ENCODE peak calls at places on chromosomes 6 and 20, in eight cellular contexts. I is breast epithelium, M is stomach, T is A549, A is upper lobe of left lung, X is adrenal gland, D is heart left ventricle, U is uterus. N is an unnamed sample.

GRCh38 chr6:145241039-145241438 is 494.3 kb downstream of the EPM2A start:
- DNase-seq in I (no peak), M (no peak), T (peak), A (no peak), X (no peak), D (no peak), U (no peak), N (no peak)

GRCh38 chr6:136582702-136583471 is 32.7 kb upstream of the MAP7 start:
- DNase-seq in I (no peak), M (no peak), T (peak), A (no peak), X (no peak), D (no peak), U (no peak), N (peak)

GRCh38 chr6:123655520-123656306 is 19.0 kb upstream of the TRDN start:
- DNase-seq in I (no peak), M (no peak), T (no peak), A (no peak), X (no peak), D (no peak), U (no peak), N (peak)

GRCh38 chr6:84508334-84508733 is 256.1 kb downstream of the TBX18 start:
- DNase-seq in I (no peak), M (no peak), T (no peak), A (no peak), X (no peak), D (no peak), U (no peak), N (no peak)

GRCh38 chr6:52297433-52297832 is 12.9 kb upstream of the MCM3 start:
- DNase-seq in I (no peak), M (no peak), T (no peak), A (no peak), X (no peak), D (no peak), U (no peak), N (peak)

GRCh38 chr6:46191961-46192360 is 21.2 kb upstream of the ENPP5 start:
- DNase-seq in I (no peak), M (no peak), T (no peak), A (no peak), X (no peak), D (no peak), U (no peak), N (no peak)

GRCh38 chr20:35088231-35088794 is 4.3 kb downstream of the TRPC4AP start:
- DNase-seq in I (no peak), M (no peak), T (no peak), A (no peak), X (no peak), D (no peak), U (no peak), N (no peak)

GRCh38 chr6:85795966-85796365 is 153.3 kb upstream of the SYNCRIP start:
- DNase-seq in I (no peak), M (no peak), T (no peak), A (no peak), X (no peak), D (no peak), U (no peak), N (no peak)

GRCh38 chr20:47726632-47727031 is 58.6 kb downstream of the SULF2 start:
- DNase-seq in I (no peak), M (no peak), T (no peak), A (no peak), X (no peak), D (no peak), U (no peak), N (no peak)

GRCh38 chr6:53290547-53291510 is 57.9 kb downstream of the ELOVL5 start:
- DNase-seq in I (no peak), M (no peak), T (no peak), A (no peak), X (no peak), D (no peak), U (no peak), N (no peak)

GRCh38 chr20:1334761-1335160 is 5.8 kb upstream of the SDCBP2 start:
- DNase-seq in I (peak), M (no peak), T (peak), A (peak), X (no peak), D (no peak), U (no peak), N (peak)

GRCh38 chr6:134752445-134752844 is 197.5 kb downstream of the ALDH8A1 start:
- DNase-seq in I (no peak), M (no peak), T (no peak), A (no peak), X (no peak), D (no peak), U (no peak), N (no peak)

GRCh38 chr6:73503027-73503772 is 17.6 kb downstream of the EEF1A1 start:
- DNase-seq in I (no peak), M (no peak), T (no peak), A (no peak), X (no peak), D (no peak), U (no peak), N (peak)

GRCh38 chr6:157659536-157660271 is 163.3 kb upstream of the SNX9 start:
- DNase-seq in I (no peak), M (no peak), T (no peak), A (no peak), X (no peak), D (no peak), U (no peak), N (no peak)

GRCh38 chr20:59403261-59403961 is 103.0 kb downstream of the EDN3 start:
- DNase-seq in I (peak), M (peak), T (peak), A (peak), X (peak), D (peak), U (no peak), N (peak)

GRCh38 chr6:105994522-105995402 is 91.4 kb upstream of the PRDM1 start:
- DNase-seq in I (peak), M (peak), T (peak), A (peak), X (peak), D (peak), U (peak), N (peak)

GRCh38 chr20:64111841-64112641 is 4.7 kb upstream of the NPBWR2 start:
- DNase-seq in I (peak), M (peak), T (no peak), A (peak), X (no peak), D (no peak), U (no peak), N (peak)

GRCh38 chr20:39214778-39215177 is 252.6 kb downstream of the DHX35 start:
- DNase-seq in I (no peak), M (no peak), T (no peak), A (no peak), X (no peak), D (no peak), U (no peak), N (no peak)

GRCh38 chr20:19973920-19974620 is 43.1 kb upstream of the NAA20 start:
- DNase-seq in I (peak), M (peak), T (no peak), A (peak), X (no peak), D (peak), U (peak), N (peak)

GRCh38 chr6:168045141-168045691 is 33.8 kb downstream of the FRMD1 start:
- DNase-seq in I (no peak), M (no peak), T (no peak), A (no peak), X (no peak), D (no peak), U (no peak), N (no peak)

GRCh38 chr20:48742233-48742632 is 85.6 kb downstream of the PREX1 start:
- DNase-seq in I (no peak), M (no peak), T (no peak), A (no peak), X (no peak), D (no peak), U (no peak), N (no peak)

DNA sequence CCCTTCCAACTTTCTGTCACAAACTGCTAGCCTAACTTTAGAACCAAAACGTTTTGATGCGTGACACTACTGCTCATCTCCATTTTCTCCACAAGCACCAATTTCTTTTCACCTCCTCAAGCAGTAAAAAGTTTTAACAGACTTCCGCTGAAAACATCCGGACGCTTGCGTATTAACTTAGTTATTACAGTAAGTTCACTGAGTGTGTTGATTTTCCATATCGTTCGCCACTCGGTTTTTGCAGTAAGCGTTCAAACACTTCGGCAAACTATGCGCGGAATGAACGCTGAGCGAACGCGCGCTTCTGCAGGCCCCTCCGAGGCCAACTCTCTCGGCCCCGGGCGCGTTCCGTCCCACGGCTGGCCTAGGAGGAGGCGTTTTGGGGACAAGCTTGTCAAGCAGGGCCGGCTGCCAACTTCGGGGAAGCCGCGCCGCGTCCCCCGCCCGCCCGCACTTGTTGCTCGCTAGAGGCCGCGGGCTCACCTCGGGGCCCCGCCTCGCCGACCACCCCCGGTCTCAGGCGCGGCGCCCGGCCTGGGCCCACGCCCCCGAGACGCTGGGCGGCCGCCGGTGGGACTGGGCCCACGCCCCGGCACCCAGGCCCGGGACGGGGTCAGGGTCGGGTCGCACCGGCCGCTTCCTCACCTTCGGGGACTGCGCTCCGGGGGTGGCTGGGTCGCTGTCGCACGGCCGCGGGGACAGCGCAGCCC is 945 bp downstream of the PHF10 start:
- DNase-seq in I (peak), M (peak), T (peak), A (peak), X (peak), D (peak), U (peak), N (peak)
- TF ChIP-seq POLR2A in I (no peak), M (no peak), T (no peak), A (no peak), X (no peak), D (no peak), U (no peak), N (no peak)

GRCh38 chr20:50585678-50586077 is 75.5 kb downstream of the PTPN1 start:
- DNase-seq in I (no peak), M (no peak), T (no peak), A (no peak), X (no peak), D (no peak), U (no peak), N (no peak)

GRCh38 chr20:50586531-50587232 is 76.5 kb downstream of the PTPN1 start:
- DNase-seq in I (no peak), M (no peak), T (no peak), A (no peak), X (no peak), D (no peak), U (no peak), N (no peak)

GRCh38 chr20:50588034-50588736 is 78.0 kb downstream of the PTPN1 start:
- DNase-seq in I (peak), M (peak), T (peak), A (peak), X (peak), D (peak), U (peak), N (peak)

GRCh38 chr20:50585214-50585613 is 75.0 kb downstream of the PTPN1 start:
- DNase-seq in I (no peak), M (no peak), T (no peak), A (no peak), X (no peak), D (no peak), U (no peak), N (no peak)

GRCh38 chr20:50587291-50587961 is 77.2 kb downstream of the PTPN1 start:
- DNase-seq in I (peak), M (no peak), T (no peak), A (no peak), X (peak), D (no peak), U (no peak), N (no peak)
- TF ChIP-seq POLR2A in I (no peak), M (no peak), T (no peak), A (no peak), X (no peak), D (no peak), U (no peak), N (no peak)

GRCh38 chr6:33315753-33316602 is 1.6 kb downstream of the ZBTB22 start:
- DNase-seq in I (no peak), M (no peak), T (no peak), A (no peak), X (no peak), D (no peak), U (no peak), N (peak)

GRCh38 chr6:33318426-33319073 is 1.0 kb upstream of the ZBTB22 start:
- DNase-seq in I (no peak), M (no peak), T (no peak), A (no peak), X (peak), D (no peak), U (no peak), N (no peak)

GRCh38 chr6:33317418-33317667 is 201 bp downstream of the ZBTB22 start:
- DNase-seq in I (no peak), M (no peak), T (no peak), A (no peak), X (peak), D (no peak), U (no peak), N (no peak)

GRCh38 chr6:33316603-33317417 is 734 bp downstream of the ZBTB22 start:
- DNase-seq in I (no peak), M (no peak), T (no peak), A (no peak), X (peak), D (peak), U (no peak), N (peak)

DNA sequence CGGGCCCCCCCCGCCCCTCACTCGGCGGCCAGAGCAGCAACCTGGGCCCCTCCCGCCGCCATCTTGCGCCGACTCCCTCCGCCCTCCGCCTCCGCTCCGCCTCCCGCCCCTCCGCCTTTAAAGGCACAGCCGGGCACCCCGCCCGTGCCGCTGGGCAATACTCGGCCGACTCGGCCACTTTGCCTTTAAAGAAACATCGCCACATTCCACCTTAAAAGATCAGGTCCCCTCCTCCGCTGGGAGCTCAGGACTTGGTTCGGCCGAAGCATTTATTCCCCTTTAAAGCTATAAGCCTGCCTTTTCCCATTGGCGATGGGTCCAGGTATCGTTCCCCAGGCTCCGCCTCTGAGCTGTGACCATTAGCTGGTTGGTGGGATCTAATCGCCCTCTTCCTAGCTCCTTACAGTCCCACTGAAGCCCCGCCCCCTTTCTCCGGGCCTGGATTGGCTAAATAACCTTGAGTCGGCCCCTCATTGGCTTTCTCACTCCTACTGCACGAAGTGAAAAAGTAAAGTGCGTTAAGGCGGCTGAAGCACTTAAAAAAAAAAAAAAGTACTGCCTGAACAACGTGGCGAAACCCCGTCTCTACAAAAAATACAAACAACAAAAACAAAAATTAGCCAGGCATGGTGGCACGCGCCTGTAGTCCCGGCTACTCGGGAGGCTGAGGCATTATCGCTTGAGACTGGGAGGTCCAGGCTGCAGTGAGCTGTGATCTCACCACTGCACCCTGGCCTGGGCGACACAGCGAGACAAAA is at the start of gene ZBTB22:
- DNase-seq in I (peak), M (peak), T (peak), A (peak), X (peak), D (peak), U (peak), N (peak)
- TF ChIP-seq POLR2A in I (no peak), M (no peak), T (no peak), A (no peak), X (peak), D (no peak), U (peak), N (peak)

DNA sequence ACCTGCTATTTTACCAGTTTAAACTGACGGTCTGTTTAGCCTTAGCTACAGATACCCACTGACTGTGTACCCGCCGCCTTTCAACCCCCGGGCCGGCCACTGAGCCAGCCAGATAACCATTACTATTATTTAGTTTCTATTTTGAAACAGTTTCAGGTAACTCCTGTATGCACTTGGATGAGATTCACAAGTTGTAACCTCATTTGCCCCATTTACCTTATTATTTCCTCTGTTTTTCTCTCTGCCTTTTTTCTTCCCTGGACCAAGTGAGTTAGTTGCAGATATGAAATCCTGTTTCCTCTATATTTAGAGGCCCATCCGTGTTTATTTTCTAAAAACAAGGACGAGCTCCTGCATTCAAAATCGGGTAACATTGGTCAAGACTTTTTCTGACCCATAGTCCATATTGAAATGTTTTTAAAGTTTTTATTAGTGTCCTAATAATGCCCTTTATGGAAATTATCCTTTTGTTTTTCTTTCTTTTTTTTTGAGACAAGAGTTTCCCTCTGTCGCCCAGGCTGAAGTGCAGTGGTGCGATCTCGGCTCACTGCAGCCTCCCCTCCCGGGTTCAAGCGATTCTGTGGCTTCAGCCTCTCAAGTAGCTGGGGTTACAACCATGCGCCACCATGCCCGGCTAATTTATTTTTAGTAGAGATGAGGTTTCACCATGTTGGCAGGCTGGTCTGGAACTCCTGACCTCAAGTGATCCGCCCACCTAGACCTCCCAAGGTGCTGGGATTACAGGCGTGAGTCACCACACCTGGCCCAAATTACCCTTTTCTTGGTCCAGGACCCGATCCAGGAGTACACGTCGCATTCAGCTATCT is 767 bp downstream of the AP5S1 start:
- DNase-seq in I (no peak), M (no peak), T (no peak), A (no peak), X (no peak), D (no peak), U (no peak), N (no peak)
- TF ChIP-seq POLR2A in I (no peak), M (no peak), T (no peak), A (no peak), X (no peak), D (no peak), U (peak), N (no peak)

GRCh38 chr6:10384064-10384317 is 30.9 kb downstream of the TFAP2A start:
- DNase-seq in I (no peak), M (no peak), T (no peak), A (no peak), X (no peak), D (no peak), U (no peak), N (no peak)

GRCh38 chr6:10384333-10384718 is 30.5 kb downstream of the TFAP2A start:
- DNase-seq in I (no peak), M (no peak), T (no peak), A (no peak), X (no peak), D (no peak), U (no peak), N (no peak)

GRCh38 chr6:10382728-10383127 is 32.1 kb downstream of the TFAP2A start:
- DNase-seq in I (no peak), M (no peak), T (no peak), A (no peak), X (no peak), D (no peak), U (no peak), N (no peak)

GRCh38 chr6:10382322-10382721 is 32.6 kb downstream of the TFAP2A start:
- DNase-seq in I (no peak), M (no peak), T (no peak), A (no peak), X (no peak), D (no peak), U (no peak), N (no peak)

DNA sequence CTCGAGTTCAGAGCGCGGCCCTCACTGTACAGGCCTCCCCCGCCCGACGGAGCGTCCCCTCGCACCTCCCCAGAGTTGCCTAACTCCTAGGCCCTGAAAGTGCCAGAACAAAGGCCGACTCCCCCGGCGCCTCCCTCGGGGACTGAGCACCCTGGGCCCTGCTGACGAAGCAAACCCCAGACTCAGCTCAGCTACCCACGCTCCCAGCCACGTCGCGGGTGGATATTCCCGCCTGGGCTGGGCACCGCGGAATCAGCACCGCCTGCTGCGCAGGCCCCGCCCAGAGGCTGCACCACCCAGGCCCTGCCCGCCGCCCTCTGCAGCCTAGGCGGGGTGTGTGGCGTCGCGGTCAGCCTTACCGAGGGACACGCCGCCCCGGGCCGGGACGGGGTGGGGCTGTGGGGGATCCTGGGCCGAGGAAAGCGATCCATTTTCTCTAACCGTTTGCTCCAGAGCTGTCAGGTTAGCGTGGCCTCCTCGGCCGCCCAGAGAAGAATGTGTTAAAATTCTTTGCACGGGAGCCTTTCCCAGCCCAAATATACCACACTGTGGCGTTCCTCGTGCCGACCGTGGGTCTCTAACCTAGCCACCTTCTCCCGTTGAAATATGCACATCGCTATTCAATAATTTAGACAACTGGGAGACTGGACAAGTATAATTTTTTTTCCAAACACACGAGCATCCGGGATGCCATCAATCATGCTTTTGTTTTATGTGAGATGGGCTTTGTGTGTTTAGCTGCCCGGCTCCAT is 31.4 kb downstream of the TFAP2A start:
- DNase-seq in I (peak), M (no peak), T (peak), A (no peak), X (no peak), D (no peak), U (no peak), N (peak)
- TF ChIP-seq POLR2A in I (no peak), M (no peak), T (no peak), A (no peak), X (no peak), D (no peak), U (no peak), N (no peak)